ENCODE peak calls at places on chromosomes 5 and 9, in seven cellular contexts. A, W, Z, L, V, J and N are unnamed samples.

GRCh38 chr5:2917093-2917492 is 165.6 kb upstream of the IRX2 start:
- DNase-seq in V (no peak), W (no peak), L (no peak), A (no peak), Z (no peak), J (no peak), N (no peak)

GRCh38 chr5:36462295-36463021 is 143.9 kb upstream of the SLC1A3 start:
- DNase-seq in V (no peak), Z (no peak), L (no peak), A (no peak), J (no peak), W (no peak), N (no peak)

GRCh38 chr5:67306997-67307580 is 110.5 kb upstream of the CD180 start:
- DNase-seq in L (no peak), A (no peak), J (no peak), V (no peak), W (no peak), Z (no peak), N (no peak)

GRCh38 chr9:125758986-125759811 is 12.0 kb downstream of the PBX3 start:
- DNase-seq in W (no peak), L (peak), J (peak), Z (peak), V (no peak), A (no peak), N (no peak)

GRCh38 chr5:157197088-157197487 is 16.4 kb downstream of the ITK start:
- DNase-seq in Z (no peak), W (no peak), A (no peak), V (no peak), L (no peak), J (no peak), N (no peak)

GRCh38 chr5:163309850-163310365 is 127.5 kb upstream of the CCNG1 start:
- DNase-seq in J (no peak), V (no peak), W (no peak), L (no peak), A (no peak), Z (no peak), N (no peak)

GRCh38 chr5:112034614-112035013 is 277.6 kb upstream of the NREP start:
- DNase-seq in J (no peak), V (no peak), A (no peak), Z (no peak), W (no peak), L (no peak), N (no peak)

GRCh38 chr9:119963798-119964372 is 594.6 kb upstream of the BRINP1 start:
- DNase-seq in A (no peak), J (no peak), V (no peak), Z (peak), L (no peak), W (peak), N (peak)

GRCh38 chr9:124843635-124844034 is 9.6 kb upstream of the WDR38 start:
- DNase-seq in V (no peak), A (no peak), J (no peak), W (no peak), L (no peak), Z (no peak), N (no peak)

GRCh38 chr9:91659529-91660294 is 236.1 kb upstream of the NFIL3 start:
- DNase-seq in A (no peak), L (peak), V (no peak), Z (peak), J (no peak), W (peak), N (no peak)

GRCh38 chr9:103041961-103042360 is 46.8 kb downstream of the CYLC2 start:
- DNase-seq in W (no peak), L (no peak), J (no peak), Z (no peak), A (no peak), V (no peak), N (no peak)

GRCh38 chr9:110526426-110526825 is 53.1 kb downstream of the SVEP1 start:
- DNase-seq in A (no peak), V (no peak), Z (no peak), W (no peak), L (no peak), J (no peak), N (no peak)

GRCh38 chr9:98958271-98958989 is 14.7 kb downstream of the COL15A1 start:
- DNase-seq in Z (no peak), W (no peak), L (no peak), A (no peak), V (no peak), J (no peak), N (no peak)

GRCh38 chr9:133087429-133088145 is 25.8 kb downstream of the CEL start:
- DNase-seq in Z (no peak), V (no peak), W (no peak), J (no peak), A (no peak), L (no peak), N (no peak)

GRCh38 chr9:83291196-83291595 is 228.3 kb upstream of the RASEF start:
- DNase-seq in V (no peak), Z (no peak), L (no peak), A (no peak), W (no peak), J (no peak), N (no peak)

GRCh38 chr5:180684623-180685161 is 35.3 kb upstream of the FLT4 start:
- DNase-seq in W (no peak), L (no peak), J (no peak), A (no peak), Z (no peak), V (no peak), N (no peak)

GRCh38 chr9:135376511-135377173 is 102.9 kb upstream of the PPP1R26 start:
- DNase-seq in W (no peak), A (no peak), L (no peak), V (no peak), Z (no peak), J (no peak), N (no peak)

GRCh38 chr9:131405429-131405828 is 11.5 kb downstream of the PRRC2B start:
- DNase-seq in L (no peak), A (no peak), W (peak), V (no peak), Z (no peak), J (no peak), N (no peak)

GRCh38 chr9:22416692-22417060 is 29.9 kb upstream of the DMRTA1 start:
- DNase-seq in V (no peak), J (no peak), L (no peak), W (peak), A (no peak), Z (peak), N (no peak)

GRCh38 chr5:69335341-69335975 is 2.9 kb upstream of the CCDC125 start:
- DNase-seq in J (no peak), V (no peak), L (no peak), W (no peak), Z (no peak), A (no peak), N (no peak)

GRCh38 chr5:53922508-53923498 is 362.4 kb downstream of the NDUFS4 start:
- DNase-seq in W (no peak), J (no peak), A (no peak), V (no peak), Z (no peak), L (peak), N (no peak)

GRCh38 chr5:10192309-10192708 is 57.4 kb downstream of the ATPSCKMT start:
- DNase-seq in L (no peak), W (no peak), A (no peak), V (no peak), Z (no peak), J (no peak), N (no peak)

GRCh38 chr9:124716795-124717194 is 54.3 kb downstream of the NR6A1 start:
- DNase-seq in V (no peak), A (no peak), W (no peak), L (no peak), Z (no peak), J (no peak), N (no peak)

GRCh38 chr5:55597014-55597981 is 62.5 kb upstream of the PLPP1 start:
- DNase-seq in V (no peak), A (no peak), W (no peak), J (no peak), Z (peak), L (no peak), N (no peak)

GRCh38 chr5:93092349-93093105 is 488.5 kb downstream of the NR2F1-AS1 start:
- DNase-seq in L (no peak), J (no peak), Z (no peak), A (no peak), V (peak), W (no peak), N (no peak)

GRCh38 chr5:9451017-9451416 is 94.9 kb downstream of the SEMA5A start:
- DNase-seq in J (peak), Z (no peak), V (no peak), W (no peak), A (no peak), L (no peak), N (no peak)

GRCh38 chr9:97990259-97990658 is 7.1 kb downstream of the ANP32B start:
- DNase-seq in L (no peak), W (no peak), A (no peak), J (no peak), Z (no peak), V (no peak), N (no peak)

GRCh38 chr9:131282688-131283422 is 6.5 kb upstream of the FAM78A start:
- DNase-seq in A (no peak), L (no peak), Z (peak), W (peak), V (no peak), J (no peak), N (no peak)

GRCh38 chr5:172731286-172732073 is 39.5 kb downstream of the DUSP1 start:
- DNase-seq in Z (no peak), L (no peak), W (no peak), A (no peak), V (no peak), J (no peak), N (no peak)

GRCh38 chr9:84856181-84856632 is 186.7 kb downstream of the NTRK2 start:
- DNase-seq in Z (no peak), W (no peak), L (no peak), A (no peak), J (no peak), V (no peak), N (no peak)

GRCh38 chr9:109586993-109587392 is 88.9 kb upstream of the PTPN3 start:
- DNase-seq in L (no peak), A (no peak), Z (no peak), W (no peak), J (no peak), V (no peak), N (no peak)

GRCh38 chr9:132268725-132269352 is 85.9 kb downstream of the SETX start:
- DNase-seq in W (peak), V (peak), Z (peak), J (peak), A (peak), L (peak), N (peak)

GRCh38 chr9:72315089-72315509 is 49.9 kb downstream of the ZFAND5 start:
- DNase-seq in V (no peak), L (no peak), Z (no peak), J (peak), A (no peak), W (peak), N (peak)

GRCh38 chr5:139954462-139954861 is 88.6 kb downstream of the NRG2 start:
- DNase-seq in A (no peak), V (no peak), Z (no peak), W (no peak), L (no peak), J (no peak), N (no peak)

GRCh38 chr9:115411993-115412452 is 294.1 kb upstream of the TNC start:
- DNase-seq in J (no peak), A (no peak), V (no peak), L (no peak), Z (no peak), W (no peak), N (no peak)

GRCh38 chr5:157280927-157281326 is 15.0 kb downstream of the CYFIP2 start:
- DNase-seq in V (no peak), L (no peak), A (no peak), Z (no peak), J (no peak), W (no peak), N (no peak)

GRCh38 chr9:10045598-10045997 is 567.2 kb downstream of the PTPRD start:
- DNase-seq in L (peak), J (peak), Z (no peak), W (peak), A (no peak), V (peak), N (no peak)

GRCh38 chr9:76419782-76420380 is 25.7 kb upstream of the RFK start:
- DNase-seq in A (no peak), J (peak), L (no peak), Z (peak), V (no peak), W (peak), N (no peak)